ENCODE peak calls at places on chromosome 16, in five cellular contexts. One of them, this sample, is unnamed.

GRCh38 chr16:72111653-72112451 is 18.2 kb downstream of the DHX38 start:
- DNase-seq in erythroblast: peak; percentile 22
- DNase-seq in GM23248: no peak
- DNase-seq in AG09309: no peak
- DNase-seq in astrocyte of the spinal cord: no peak
- DNase-seq in this sample: no peak

GRCh38 chr16:15865742-15866141 is 8.9 kb upstream of the MYH11 start:
- DNase-seq in erythroblast: no peak
- DNase-seq in astrocyte of the spinal cord: no peak
- DNase-seq in GM23248: peak; percentile 14
- DNase-seq in AG09309: no peak
- DNase-seq in this sample: no peak

GRCh38 chr16:69286941-69287713 is 24.0 kb upstream of the VPS4A start:
- DNase-seq in AG09309: peak; percentile 60
- DNase-seq in erythroblast: peak; percentile 62
- DNase-seq in GM23248: peak; percentile 79
- DNase-seq in astrocyte of the spinal cord: peak; percentile 83
- DNase-seq in this sample: no peak

GRCh38 chr16:30829130-30830071 is 42.4 kb upstream of the ZNF629 start:
- DNase-seq in AG09309: no peak
- DNase-seq in GM23248: no peak
- DNase-seq in astrocyte of the spinal cord: no peak
- DNase-seq in erythroblast: no peak
- DNase-seq in this sample: no peak

GRCh38 chr16:85357924-85358505 is 245.7 kb upstream of the CIBAR2 start:
- DNase-seq in erythroblast: no peak
- DNase-seq in AG09309: no peak
- DNase-seq in astrocyte of the spinal cord: no peak
- DNase-seq in GM23248: no peak
- DNase-seq in this sample: no peak

GRCh38 chr16:54766355-54766754 is 164.3 kb upstream of the IRX5 start:
- DNase-seq in AG09309: no peak
- DNase-seq in erythroblast: no peak
- DNase-seq in GM23248: no peak
- DNase-seq in astrocyte of the spinal cord: no peak
- DNase-seq in this sample: no peak

GRCh38 chr16:85372627-85373372 is 240.3 kb upstream of the GSE1 start:
- DNase-seq in GM23248: peak; percentile 95
- DNase-seq in erythroblast: peak; percentile 77
- DNase-seq in AG09309: peak; percentile 58
- DNase-seq in astrocyte of the spinal cord: peak; percentile 67
- DNase-seq in this sample: no peak

GRCh38 chr16:35862242-35862641 is 2402.8 kb downstream of the TP53TG3F start:
- DNase-seq in astrocyte of the spinal cord: no peak
- DNase-seq in erythroblast: no peak
- DNase-seq in AG09309: no peak
- DNase-seq in GM23248: no peak
- DNase-seq in this sample: no peak

GRCh38 chr16:81940781-81941560 is 70.3 kb downstream of the SDR42E1 start:
- DNase-seq in astrocyte of the spinal cord: peak; percentile 63
- DNase-seq in erythroblast: peak; percentile 45
- DNase-seq in AG09309: peak; percentile 45
- DNase-seq in GM23248: peak; percentile 81
- DNase-seq in this sample: no peak

GRCh38 chr16:24036614-24037013 is 200.8 kb downstream of the PRKCB start:
- DNase-seq in erythroblast: peak; percentile 23
- DNase-seq in astrocyte of the spinal cord: peak; percentile 20
- DNase-seq in GM23248: peak; percentile 70
- DNase-seq in AG09309: peak; percentile 4
- DNase-seq in this sample: no peak

GRCh38 chr16:70597135-70597534 is 49.2 kb upstream of the IL34 start:
- DNase-seq in GM23248: no peak
- DNase-seq in astrocyte of the spinal cord: no peak
- DNase-seq in AG09309: no peak
- DNase-seq in erythroblast: no peak
- DNase-seq in this sample: no peak

GRCh38 chr16:74563828-74564263 is 43.1 kb downstream of the GLG1 start:
- DNase-seq in astrocyte of the spinal cord: peak; percentile 28
- DNase-seq in AG09309: no peak
- DNase-seq in GM23248: peak; percentile 67
- DNase-seq in erythroblast: peak; percentile 50
- DNase-seq in this sample: no peak

GRCh38 chr16:78768226-78768625 is 668.8 kb downstream of the WWOX start:
- DNase-seq in erythroblast: no peak
- DNase-seq in astrocyte of the spinal cord: no peak
- DNase-seq in GM23248: no peak
- DNase-seq in AG09309: no peak
- DNase-seq in this sample: no peak

GRCh38 chr16:23552171-23552570 is 5.0 kb downstream of the EARS2 start:
- DNase-seq in erythroblast: no peak
- DNase-seq in GM23248: no peak
- DNase-seq in astrocyte of the spinal cord: no peak
- DNase-seq in AG09309: no peak
- DNase-seq in this sample: no peak

GRCh38 chr16:66524601-66525164 is 25.2 kb downstream of the TK2 start:
- DNase-seq in AG09309: no peak
- DNase-seq in astrocyte of the spinal cord: no peak
- DNase-seq in GM23248: no peak
- DNase-seq in erythroblast: peak; percentile 15
- DNase-seq in this sample: no peak

GRCh38 chr16:79283578-79283977 is 317.0 kb downstream of the MAF start:
- DNase-seq in astrocyte of the spinal cord: no peak
- DNase-seq in AG09309: no peak
- DNase-seq in GM23248: no peak
- DNase-seq in erythroblast: no peak
- DNase-seq in this sample: peak; percentile 24

GRCh38 chr16:82867425-82867824 is 240.7 kb downstream of the CDH13 start:
- DNase-seq in erythroblast: no peak
- DNase-seq in AG09309: peak; percentile 7
- DNase-seq in astrocyte of the spinal cord: no peak
- DNase-seq in GM23248: no peak
- DNase-seq in this sample: no peak

GRCh38 chr16:75647138-75647491 is 350 bp downstream of the KARS1 start:
- DNase-seq in erythroblast: no peak
- DNase-seq in AG09309: no peak
- DNase-seq in astrocyte of the spinal cord: no peak
- DNase-seq in GM23248: no peak
- DNase-seq in this sample: no peak

GRCh38 chr16:50235581-50235980 is 30.8 kb upstream of the ADCY7 start:
- DNase-seq in astrocyte of the spinal cord: peak; percentile 56
- DNase-seq in AG09309: no peak
- DNase-seq in GM23248: peak; percentile 15
- DNase-seq in erythroblast: no peak
- DNase-seq in this sample: no peak

GRCh38 chr16:58329147-58329546 is 34.3 kb upstream of the PRSS54 start:
- DNase-seq in erythroblast: no peak
- DNase-seq in astrocyte of the spinal cord: no peak
- DNase-seq in GM23248: peak; percentile 57
- DNase-seq in AG09309: no peak
- DNase-seq in this sample: no peak

GRCh38 chr16:68778551-68779231 is 41.6 kb downstream of the CDH1 start:
- DNase-seq in GM23248: no peak
- DNase-seq in AG09309: no peak
- DNase-seq in erythroblast: peak; percentile 23
- DNase-seq in astrocyte of the spinal cord: no peak
- DNase-seq in this sample: no peak

GRCh38 chr16:3578610-3579551 is 1.7 kb upstream of the NLRC3 start:
- DNase-seq in AG09309: no peak
- DNase-seq in erythroblast: no peak
- DNase-seq in GM23248: no peak
- DNase-seq in astrocyte of the spinal cord: peak; percentile 7
- DNase-seq in this sample: peak; percentile 67

GRCh38 chr16:74455619-74456289 is 34.5 kb upstream of the CLEC18B start:
- DNase-seq in astrocyte of the spinal cord: peak; percentile 77
- DNase-seq in GM23248: peak; percentile 90
- DNase-seq in AG09309: no peak
- DNase-seq in erythroblast: no peak
- DNase-seq in this sample: no peak

This sample was measured in activated T-helper 2 cell treated with anti-CD3 and anti-CD28 coated beads, Interferon-gamma antibody, Interleukin-2, Interleukin-4, amounts not matched to agents 10 μg/mL and 5 μg/mL and 100 μg/mL, durations not matched to agents 14 hours and 24 hours and 36 hours.